ENCODE peak calls at places on chromosomes 4 and X, in five cellular contexts. M is cardiac fibroblast, X is kidney epithelial cell, O is fibroblast of lung, K is fibroblast of the aortic adventitia. C is an unnamed sample.

GRCh38 chr4:146255463-146255862 is 41.1 kb downstream of the REELD1 start:
- DNase-seq in M (peak), X (no peak), O (peak), K (peak), C (peak)

GRCh38 chrX:121641560-121641959 is 594.1 kb downstream of the GLUD2 start:
- DNase-seq in M (peak), X (no peak), O (no peak), K (peak), C (peak)

GRCh38 chr4:147839651-147840050 is 107.8 kb downstream of the ARHGAP10 start:
- DNase-seq in M (no peak), X (no peak), O (no peak), K (no peak), C (peak)

GRCh38 chrX:9378980-9379696 is 85.7 kb upstream of the TBL1X start:
- DNase-seq in M (peak), X (no peak), O (peak), K (peak), C (peak)

GRCh38 chr4:10200869-10201268 is 84.3 kb upstream of the WDR1 start:
- DNase-seq in M (no peak), X (no peak), O (no peak), K (no peak), C (no peak)

GRCh38 chrX:107750263-107750662 is 25.3 kb downstream of the TSC22D3 start:
- DNase-seq in M (no peak), X (no peak), O (no peak), K (no peak), C (no peak)

GRCh38 chrX:48997865-48998264 is 4.2 kb downstream of the GRIPAP1 start:
- DNase-seq in M (no peak), X (no peak), O (no peak), K (no peak), C (no peak)

GRCh38 chr4:148795156-148795864 is 353.1 kb upstream of the NR3C2 start:
- DNase-seq in M (peak), X (peak), O (no peak), K (peak), C (no peak)

GRCh38 chr4:112847045-112847444 is 202.4 kb upstream of the ANK2 start:
- DNase-seq in M (no peak), X (no peak), O (no peak), K (no peak), C (no peak)

GRCh38 chrX:114976321-114976720 is 41.1 kb downstream of the IL13RA2 start:
- DNase-seq in M (peak), X (no peak), O (peak), K (peak), C (peak)

GRCh38 chrX:110374544-110374943 is 15.9 kb downstream of the RTL9 start:
- DNase-seq in M (no peak), X (no peak), O (no peak), K (no peak), C (no peak)

GRCh38 chr4:11814758-11815157 is 386.1 kb upstream of the HS3ST1 start:
- DNase-seq in M (peak), X (no peak), O (peak), K (peak), C (no peak)

GRCh38 chr4:80263541-80264351 is 2.7 kb upstream of the FGF5 start:
- DNase-seq in M (no peak), X (no peak), O (no peak), K (no peak), C (no peak)

GRCh38 chr4:13547563-13548041 is 3.3 kb upstream of the NKX3-2 start:
- DNase-seq in M (no peak), X (no peak), O (no peak), K (no peak), C (no peak)

GRCh38 chrX:17359500-17359899 is 15.5 kb upstream of the NHS start:
- DNase-seq in M (no peak), X (no peak), O (peak), K (peak), C (peak)

GRCh38 chrX:20228245-20228644 is 38.5 kb downstream of the RPS6KA3 start:
- DNase-seq in M (no peak), X (no peak), O (no peak), K (no peak), C (no peak)

GRCh38 chr4:174461438-174462106 is 60.7 kb downstream of the HPGD start:
- DNase-seq in M (no peak), X (peak), O (peak), K (no peak), C (peak)

GRCh38 chrX:44244008-44244407 is 99.5 kb downstream of the EFHC2 start:
- DNase-seq in M (peak), X (no peak), O (peak), K (peak), C (peak)

GRCh38 chr4:16034010-16034829 is 49.6 kb downstream of the PROM1 start:
- DNase-seq in M (peak), X (peak), O (peak), K (peak), C (peak)

GRCh38 chr4:3083732-3084131 is 9.3 kb downstream of the HTT start:
- DNase-seq in M (no peak), X (no peak), O (no peak), K (no peak), C (no peak)

GRCh38 chrX:23902419-23902818 is 5.3 kb downstream of the APOO start:
- DNase-seq in M (peak), X (no peak), O (peak), K (peak), C (peak)

GRCh38 chr4:10085828-10086505 is 30.6 kb downstream of the WDR1 start:
- DNase-seq in M (no peak), X (no peak), O (no peak), K (no peak), C (no peak)

GRCh38 chrX:49754238-49754857 is 58.6 kb upstream of the PAGE1 start:
- DNase-seq in M (peak), X (no peak), O (peak), K (peak), C (peak)

GRCh38 chrX:36930491-36930890 is 77.7 kb upstream of the FAM47C start:
- DNase-seq in M (no peak), X (no peak), O (no peak), K (no peak), C (no peak)

DNA sequence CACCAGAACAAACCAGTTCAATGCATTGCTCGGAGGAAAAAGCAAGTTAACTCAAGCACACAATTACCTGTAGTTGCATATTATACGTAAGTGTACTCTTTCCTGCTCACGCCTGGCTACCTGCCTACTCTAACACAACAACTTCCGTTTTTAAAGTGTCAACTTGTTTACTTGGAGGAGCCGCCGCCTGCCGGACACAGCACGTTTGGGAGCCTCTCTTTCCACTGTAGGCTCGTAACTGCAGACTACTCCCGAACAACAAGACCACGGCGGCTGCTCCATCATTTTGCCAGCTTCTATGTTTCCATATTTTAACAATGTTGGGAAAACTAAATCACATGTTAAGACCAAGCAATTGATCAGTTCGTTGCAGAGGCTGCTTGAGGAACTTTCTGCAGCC is 882 bp downstream of the MTNR1A start:
- DNase-seq in M (peak), X (no peak), O (peak), K (no peak), C (peak)
- H3K4me3 ChIP-seq in M (no peak), X (peak), O (no peak), K (no peak), C (peak)

DNA sequence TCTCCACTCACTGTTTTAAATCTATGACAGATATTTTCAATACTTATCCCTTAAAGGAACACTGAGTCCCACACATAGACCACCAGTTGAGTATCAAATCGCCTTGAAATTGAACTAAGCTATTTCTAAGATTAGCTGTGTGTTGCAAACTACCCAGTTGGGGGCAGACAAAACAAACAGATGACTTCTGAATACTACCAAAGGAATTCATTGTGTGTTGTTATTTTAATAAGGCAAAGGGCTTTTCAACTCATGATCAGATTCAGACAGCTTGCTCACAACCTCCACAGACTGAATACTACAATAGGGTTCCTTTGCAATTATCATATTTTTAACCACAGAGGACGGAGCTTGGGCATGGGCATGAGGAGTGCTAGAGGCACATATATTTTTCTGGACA is 283.0 kb upstream of the GPC4 start:
- DNase-seq in M (peak), X (no peak), O (peak), K (peak), C (peak)
- TF ChIP-seq CTCF in M (no peak), X (peak), O (peak), K (no peak), C (no peak)

GRCh38 chr4:171308661-171309060 is 504.5 kb upstream of the GALNTL6 start:
- DNase-seq in M (no peak), X (no peak), O (no peak), K (no peak), C (no peak)
- H3K4me3 ChIP-seq in M (no peak), X (no peak), O (no peak), K (no peak), C (no peak)

GRCh38 chr4:57632564-57632963 is 522.4 kb upstream of the IGFBP7 start:
- DNase-seq in M (no peak), X (no peak), O (no peak), K (no peak), C (no peak)

GRCh38 chr4:57633212-57633859 is 523.2 kb upstream of the IGFBP7 start:
- DNase-seq in M (no peak), X (no peak), O (no peak), K (no peak), C (no peak)

GRCh38 chr4:57631147-57631546 is 521.0 kb upstream of the IGFBP7 start:
- DNase-seq in M (no peak), X (no peak), O (no peak), K (no peak), C (no peak)

DNA sequence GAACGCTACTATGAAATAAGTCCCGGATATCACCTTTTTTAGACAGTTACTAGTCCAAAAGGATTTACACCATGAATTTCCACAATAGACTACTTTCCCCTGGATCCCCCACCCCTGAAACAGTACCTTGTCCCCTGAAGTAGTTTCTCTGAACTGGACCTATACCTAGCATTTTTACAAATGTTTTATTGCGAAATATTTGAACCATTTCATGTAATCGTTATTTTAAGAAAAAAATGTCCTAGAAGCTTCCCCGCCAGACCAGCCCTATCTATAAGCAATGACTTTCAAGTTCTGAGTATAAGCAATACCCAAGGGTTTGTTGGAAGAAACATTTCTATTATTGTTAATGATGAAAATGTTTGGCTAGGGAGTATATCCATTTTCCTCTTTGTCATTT is 517.8 kb upstream of the IGFBP7 start:
- DNase-seq in M (no peak), X (no peak), O (no peak), K (no peak), C (no peak)
- TF ChIP-seq CTCF in M (no peak), X (no peak), O (no peak), K (no peak), C (no peak)

GRCh38 chrX:155262970-155263754 is 1.1 kb downstream of the RAB39B start:
- DNase-seq in M (no peak), X (no peak), O (no peak), K (no peak), C (no peak)

GRCh38 chrX:155259752-155260151 is 4.5 kb downstream of the RAB39B start:
- DNase-seq in M (no peak), X (no peak), O (no peak), K (no peak), C (no peak)

GRCh38 chrX:155266446-155266845 is 2.2 kb upstream of the RAB39B start:
- DNase-seq in M (no peak), X (no peak), O (no peak), K (no peak), C (no peak)

GRCh38 chrX:155263854-155264628 is at the start of gene RAB39B:
- DNase-seq in M (peak), X (peak), O (peak), K (peak), C (peak)
- H3K4me3 ChIP-seq in M (no peak), X (peak), O (peak), K (peak), C (no peak)

C was measured in fibroblast of villous mesenchyme.